ENCODE peak calls at places on chromosomes 6 and 20, in eight cellular contexts. L, K, R, N, Z, B, M and U are unnamed samples.

GRCh38 chr6:106908386-106908840 is 66.1 kb downstream of the CD24 start:
- DNase-seq in L (no peak), K (no peak), R (no peak), N (no peak), Z (no peak), B (no peak), M (no peak), U (no peak)

GRCh38 chr20:20411382-20411781 is 43.5 kb downstream of the INSM1 start:
- DNase-seq in L (no peak), K (no peak), R (no peak), N (no peak), Z (no peak), B (no peak), M (no peak), U (no peak)

GRCh38 chr6:149934249-149935156 is 7.3 kb upstream of the ULBP2 start:
- DNase-seq in L (peak), K (peak), R (no peak), N (peak), Z (no peak), B (peak), M (peak), U (no peak)

GRCh38 chr6:146543940-146544661 is 468 bp downstream of the RAB32 start:
- DNase-seq in L (peak), K (peak), R (no peak), N (peak), Z (peak), B (peak), M (peak), U (peak)

GRCh38 chr6:149233056-149233715 is 84.3 kb upstream of the TAB2 start:
- DNase-seq in L (no peak), K (no peak), R (no peak), N (peak), Z (no peak), B (no peak), M (peak), U (no peak)

GRCh38 chr20:38999965-39000910 is 38.1 kb downstream of the DHX35 start:
- DNase-seq in L (no peak), K (no peak), R (no peak), N (no peak), Z (no peak), B (no peak), M (no peak), U (no peak)

GRCh38 chr20:48758206-48758820 is 69.5 kb downstream of the PREX1 start:
- DNase-seq in L (no peak), K (no peak), R (peak), N (no peak), Z (no peak), B (no peak), M (no peak), U (no peak)

GRCh38 chr6:136439514-136440186 is 110.6 kb downstream of the MAP7 start:
- DNase-seq in L (no peak), K (no peak), R (no peak), N (no peak), Z (no peak), B (no peak), M (no peak), U (no peak)

GRCh38 chr6:14910692-14911547 is 334.9 kb upstream of the JARID2 start:
- DNase-seq in L (peak), K (peak), R (peak), N (peak), Z (peak), B (no peak), M (no peak), U (peak)

GRCh38 chr6:110816677-110817076 is 1.4 kb upstream of the CDK19 start:
- DNase-seq in L (no peak), K (peak), R (no peak), N (no peak), Z (no peak), B (peak), M (no peak), U (no peak)

GRCh38 chr6:19803331-19804330 is 33.5 kb upstream of the ID4 start:
- DNase-seq in L (no peak), K (no peak), R (no peak), N (peak), Z (no peak), B (no peak), M (no peak), U (no peak)

GRCh38 chr6:152775441-152775840 is 24.8 kb downstream of the VIP start:
- DNase-seq in L (no peak), K (no peak), R (no peak), N (no peak), Z (no peak), B (no peak), M (no peak), U (no peak)

GRCh38 chr20:53933232-53933846 is 137.1 kb downstream of the BCAS1 start:
- DNase-seq in L (no peak), K (no peak), R (no peak), N (no peak), Z (no peak), B (no peak), M (no peak), U (no peak)

GRCh38 chr20:56414842-56415765 is 3.0 kb downstream of the CASS4 start:
- DNase-seq in L (no peak), K (no peak), R (no peak), N (peak), Z (no peak), B (no peak), M (no peak), U (no peak)

GRCh38 chr6:14734416-14735340 is 511.2 kb upstream of the JARID2 start:
- DNase-seq in L (no peak), K (no peak), R (no peak), N (peak), Z (no peak), B (no peak), M (no peak), U (no peak)

GRCh38 chr6:116278853-116279231 is 888 bp downstream of the TSPYL1 start:
- DNase-seq in L (no peak), K (peak), R (peak), N (peak), Z (peak), B (peak), M (no peak), U (peak)

GRCh38 chr6:100304575-100304974 is 160.1 kb downstream of the SIM1 start:
- DNase-seq in L (no peak), K (no peak), R (no peak), N (no peak), Z (no peak), B (no peak), M (no peak), U (no peak)

GRCh38 chr6:44224978-44225330 is 1.6 kb downstream of the SLC29A1 start:
- DNase-seq in L (no peak), K (no peak), R (no peak), N (no peak), Z (no peak), B (no peak), M (no peak), U (no peak)
- H3K4me3 ChIP-seq in L (peak), K (no peak), R (no peak), N (no peak), Z (peak), B (no peak), M (no peak), U (no peak)

GRCh38 chr6:40536442-40536841 is 50.7 kb downstream of the LRFN2 start:
- DNase-seq in L (no peak), K (peak), R (peak), N (no peak), Z (no peak), B (no peak), M (peak), U (no peak)
- TF ChIP-seq CTCF in L (no peak), K (no peak), R (no peak), N (no peak), Z (no peak), B (no peak), M (no peak), U (no peak)

DNA sequence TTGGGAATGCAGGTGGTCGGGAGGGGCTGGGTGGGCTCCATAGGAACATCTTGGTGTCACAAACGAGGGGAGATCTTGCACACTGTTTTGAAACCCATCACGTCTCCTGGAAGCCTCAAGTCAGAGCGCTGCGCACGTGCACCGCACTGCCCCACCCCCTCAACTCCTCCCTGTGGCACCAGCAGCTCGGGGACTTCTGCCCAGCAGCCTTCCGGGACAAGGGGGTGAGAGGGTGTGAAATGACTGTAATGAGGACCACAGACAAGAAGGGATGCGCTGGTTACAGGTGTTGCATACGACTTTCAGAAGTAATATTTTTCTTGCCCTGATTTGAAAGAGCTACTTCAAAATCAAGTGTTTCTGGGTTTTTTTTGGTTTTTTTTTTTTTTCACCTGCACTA is 60.3 kb downstream of the FOXC1 start:
- DNase-seq in L (no peak), K (no peak), R (no peak), N (no peak), Z (no peak), B (no peak), M (no peak), U (no peak)
- TF ChIP-seq POLR2A in L (no peak), K (no peak), R (no peak), N (no peak), Z (no peak), B (no peak), M (no peak), U (no peak)

DNA sequence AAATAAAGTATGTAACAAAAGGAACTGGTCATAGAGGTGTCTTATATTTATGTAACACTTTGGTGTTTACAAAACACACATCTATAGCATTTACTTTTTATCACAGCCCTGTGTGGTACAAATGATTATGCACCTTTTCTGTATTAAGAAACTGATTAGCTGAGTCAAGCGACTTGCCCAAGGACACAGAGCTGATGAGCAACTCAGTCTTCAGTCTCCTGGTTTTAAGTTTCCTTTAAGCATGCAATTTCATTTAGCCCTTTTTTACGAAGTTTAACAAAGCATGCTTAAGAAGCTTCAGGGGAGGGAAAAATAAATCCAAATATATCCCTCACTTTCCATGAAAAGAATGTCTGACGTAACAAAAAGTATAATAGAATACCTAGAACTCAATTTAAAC is 2.4 kb downstream of the DCDC2 start:
- DNase-seq in L (no peak), K (no peak), R (no peak), N (no peak), Z (no peak), B (no peak), M (no peak), U (no peak)
- H3K4me3 ChIP-seq in L (no peak), K (no peak), R (no peak), N (no peak), Z (no peak), B (no peak), M (peak), U (no peak)

GRCh38 chr20:46771195-46771588 is 61.7 kb downstream of the SLC2A10 start:
- DNase-seq in L (no peak), K (no peak), R (no peak), N (no peak), Z (no peak), B (no peak), M (no peak), U (no peak)

GRCh38 chr20:46773680-46774079 is 64.2 kb downstream of the SLC2A10 start:
- DNase-seq in L (no peak), K (no peak), R (no peak), N (no peak), Z (no peak), B (no peak), M (no peak), U (no peak)

GRCh38 chr20:46770330-46771194 is 61.1 kb downstream of the SLC2A10 start:
- DNase-seq in L (no peak), K (no peak), R (no peak), N (peak), Z (no peak), B (no peak), M (no peak), U (no peak)

GRCh38 chr20:46774943-46775560 is 65.6 kb downstream of the SLC2A10 start:
- DNase-seq in L (no peak), K (no peak), R (no peak), N (no peak), Z (no peak), B (no peak), M (no peak), U (no peak)

GRCh38 chr20:46772901-46773300 is 63.5 kb downstream of the SLC2A10 start:
- DNase-seq in L (no peak), K (no peak), R (no peak), N (no peak), Z (no peak), B (no peak), M (no peak), U (no peak)
- TF ChIP-seq CTCF in L (no peak), K (no peak), R (no peak), N (no peak), Z (no peak), B (no peak), M (peak), U (peak)

DNA sequence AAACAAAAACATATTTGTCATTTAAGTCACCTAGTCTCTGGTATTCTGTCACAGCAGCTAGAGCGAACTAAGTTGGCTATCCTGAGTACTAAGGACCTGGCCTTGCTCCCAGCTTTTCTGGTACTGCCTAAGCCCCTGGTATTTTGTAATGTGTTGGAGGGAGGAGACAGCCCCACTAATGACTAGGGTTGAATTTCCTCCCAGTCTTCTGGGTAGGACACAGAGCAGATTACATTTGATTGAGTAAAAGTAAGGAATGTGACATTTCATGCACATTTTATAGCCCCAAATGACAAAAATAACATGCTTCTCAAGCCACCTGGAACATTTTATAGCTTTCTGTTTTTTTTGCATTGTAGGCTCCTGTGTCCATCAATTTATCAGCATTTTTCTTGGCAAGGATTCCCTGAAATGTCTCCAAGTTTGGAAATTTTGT is 47.9 kb upstream of the DDR1 start:
- DNase-seq in L (no peak), K (no peak), R (no peak), N (peak), Z (peak), B (peak), M (no peak), U (no peak)
- TF ChIP-seq POLR2A in L (no peak), K (no peak), R (no peak), N (no peak), Z (no peak), B (no peak), M (no peak), U (no peak)

GRCh38 chr6:117520603-117521002 is 38.1 kb downstream of the DCBLD1 start:
- DNase-seq in L (no peak), K (no peak), R (no peak), N (no peak), Z (no peak), B (no peak), M (no peak), U (no peak)

GRCh38 chr6:117514655-117515054 is 32.2 kb downstream of the DCBLD1 start:
- DNase-seq in L (no peak), K (no peak), R (no peak), N (no peak), Z (no peak), B (no peak), M (no peak), U (no peak)

GRCh38 chr6:117521785-117522502 is 39.5 kb downstream of the DCBLD1 start:
- DNase-seq in L (no peak), K (no peak), R (no peak), N (no peak), Z (no peak), B (no peak), M (no peak), U (no peak)

GRCh38 chr6:117515326-117515725 is 32.9 kb downstream of the DCBLD1 start:
- DNase-seq in L (no peak), K (no peak), R (no peak), N (peak), Z (no peak), B (no peak), M (peak), U (no peak)

GRCh38 chr6:117518870-117519269 is 36.4 kb downstream of the DCBLD1 start:
- DNase-seq in L (no peak), K (no peak), R (no peak), N (no peak), Z (no peak), B (no peak), M (no peak), U (no peak)
- H3K4me3 ChIP-seq in L (no peak), K (no peak), R (no peak), N (no peak), Z (no peak), B (no peak), M (no peak), U (no peak)